ENCODE peak calls at places on chromosome 2, in five cellular contexts. One of them, this sample, is unnamed.
A peak's percentile ranks its signal among the peaks of the same experiment; 100 is the strongest.

GRCh38 chr2:64860936-64861335 is 128.3 kb upstream of the SLC1A4 start:
- DNase-seq in HepG2: no peak
- DNase-seq in HEK293T: no peak
- DNase-seq in NT2/D1: no peak
- DNase-seq in H1: no peak
- DNase-seq in this sample: no peak

GRCh38 chr2:240872317-240873097 is 3.9 kb downstream of the AGXT start:
- DNase-seq in HEK293T: no peak
- DNase-seq in HepG2: no peak
- DNase-seq in NT2/D1: no peak
- DNase-seq in H1: no peak
- DNase-seq in this sample: no peak

GRCh38 chr2:189954989-189955388 is 107.5 kb downstream of the MSTN start:
- DNase-seq in H1: no peak
- DNase-seq in HepG2: no peak
- DNase-seq in HEK293T: no peak
- DNase-seq in NT2/D1: no peak
- DNase-seq in this sample: no peak

GRCh38 chr2:43127208-43127940 is 99.0 kb downstream of the ZFP36L2 start:
- DNase-seq in H1: peak; percentile 60
- DNase-seq in HEK293T: peak; percentile 68
- DNase-seq in NT2/D1: no peak
- DNase-seq in HepG2: peak; percentile 68
- DNase-seq in this sample: no peak

GRCh38 chr2:216775043-216775453 is 79.7 kb upstream of the IGFBP5 start:
- DNase-seq in H1: no peak
- DNase-seq in HEK293T: no peak
- DNase-seq in HepG2: peak; percentile 76
- DNase-seq in NT2/D1: no peak
- DNase-seq in this sample: no peak

GRCh38 chr2:227871375-227871788 is at the start of gene DAW1:
- DNase-seq in HEK293T: peak; percentile 66
- DNase-seq in HepG2: peak; percentile 21
- DNase-seq in NT2/D1: peak; percentile 42
- DNase-seq in H1: no peak
- DNase-seq in this sample: no peak

GRCh38 chr2:169397697-169398096 is 35.4 kb upstream of the LRP2 start:
- DNase-seq in NT2/D1: no peak
- DNase-seq in HEK293T: peak; percentile 50
- DNase-seq in HepG2: no peak
- DNase-seq in H1: no peak
- DNase-seq in this sample: no peak

GRCh38 chr2:173354601-173355131 is at the start of gene CDCA7:
- DNase-seq in NT2/D1: peak; percentile 70
- DNase-seq in HEK293T: peak; percentile 90
- DNase-seq in HepG2: peak; percentile 64
- DNase-seq in H1: peak; percentile 23
- DNase-seq in this sample: no peak

GRCh38 chr2:181140414-181140813 is 160.0 kb downstream of the UBE2E3 start:
- DNase-seq in HEK293T: no peak
- DNase-seq in HepG2: no peak
- DNase-seq in H1: no peak
- DNase-seq in NT2/D1: no peak
- DNase-seq in this sample: no peak

GRCh38 chr2:104033399-104033798 is 820.5 kb upstream of the POU3F3 start:
- DNase-seq in NT2/D1: peak; percentile 33
- DNase-seq in H1: no peak
- DNase-seq in HEK293T: no peak
- DNase-seq in HepG2: no peak
- DNase-seq in this sample: no peak

GRCh38 chr2:8679827-8680731 is 1.8 kb upstream of the ID2 start:
- DNase-seq in HepG2: peak; percentile 98
- DNase-seq in NT2/D1: no peak
- DNase-seq in H1: no peak
- DNase-seq in HEK293T: no peak
- DNase-seq in this sample: no peak

GRCh38 chr2:216202602-216203250 is 93.6 kb downstream of the XRCC5 start:
- DNase-seq in HEK293T: no peak
- DNase-seq in NT2/D1: no peak
- DNase-seq in H1: no peak
- DNase-seq in HepG2: peak; percentile 30
- DNase-seq in this sample: no peak

GRCh38 chr2:46308629-46309028 is 11.4 kb downstream of the EPAS1 start:
- DNase-seq in HEK293T: no peak
- DNase-seq in H1: no peak
- DNase-seq in HepG2: peak; percentile 72
- DNase-seq in NT2/D1: no peak
- DNase-seq in this sample: no peak

GRCh38 chr2:8152392-8153257 is 529.2 kb upstream of the ID2 start:
- DNase-seq in H1: no peak
- DNase-seq in HEK293T: no peak
- DNase-seq in NT2/D1: no peak
- DNase-seq in HepG2: no peak
- DNase-seq in this sample: peak; percentile 45

GRCh38 chr2:18831916-18832510 is 242.6 kb upstream of the NT5C1B start:
- DNase-seq in HepG2: no peak
- DNase-seq in H1: no peak
- DNase-seq in NT2/D1: no peak
- DNase-seq in HEK293T: no peak
- DNase-seq in this sample: no peak

GRCh38 chr2:152115952-152116351 is 17.1 kb upstream of the CACNB4 start:
- DNase-seq in NT2/D1: no peak
- DNase-seq in HEK293T: no peak
- DNase-seq in H1: no peak
- DNase-seq in HepG2: no peak
- DNase-seq in this sample: no peak
- TF ChIP-seq SUZ12 in NT2/D1: no peak
- TF ChIP-seq SUZ12 in HEK293T: no peak
- TF ChIP-seq SUZ12 in H1: no peak
- TF ChIP-seq SUZ12 in HepG2: no peak
- TF ChIP-seq SUZ12 in this sample: no peak

GRCh38 chr2:37037771-37038170 is 46.4 kb downstream of the HEATR5B start:
- DNase-seq in H1: no peak
- DNase-seq in NT2/D1: no peak
- DNase-seq in HepG2: no peak
- DNase-seq in HEK293T: no peak
- DNase-seq in this sample: no peak
- TF ChIP-seq SUZ12 in H1: no peak
- TF ChIP-seq SUZ12 in NT2/D1: no peak
- TF ChIP-seq SUZ12 in HepG2: no peak
- TF ChIP-seq SUZ12 in HEK293T: no peak
- TF ChIP-seq SUZ12 in this sample: no peak

GRCh38 chr2:165277860-165278656 is 38.8 kb downstream of the SCN2A start:
- DNase-seq in HepG2: no peak
- DNase-seq in NT2/D1: no peak
- DNase-seq in H1: no peak
- DNase-seq in HEK293T: no peak
- DNase-seq in this sample: no peak
- TF ChIP-seq SUZ12 in HepG2: no peak
- TF ChIP-seq SUZ12 in NT2/D1: no peak
- TF ChIP-seq SUZ12 in H1: no peak
- TF ChIP-seq SUZ12 in HEK293T: no peak
- TF ChIP-seq SUZ12 in this sample: no peak

GRCh38 chr2:158969162-158969716 is 799 bp downstream of the TANC1 start:
- DNase-seq in HEK293T: no peak
- DNase-seq in HepG2: no peak
- DNase-seq in H1: no peak
- DNase-seq in NT2/D1: no peak
- DNase-seq in this sample: no peak
- TF ChIP-seq SUZ12 in HEK293T: no peak
- TF ChIP-seq SUZ12 in HepG2: no peak
- TF ChIP-seq SUZ12 in H1: no peak
- TF ChIP-seq SUZ12 in NT2/D1: no peak
- TF ChIP-seq SUZ12 in this sample: no peak

DNA sequence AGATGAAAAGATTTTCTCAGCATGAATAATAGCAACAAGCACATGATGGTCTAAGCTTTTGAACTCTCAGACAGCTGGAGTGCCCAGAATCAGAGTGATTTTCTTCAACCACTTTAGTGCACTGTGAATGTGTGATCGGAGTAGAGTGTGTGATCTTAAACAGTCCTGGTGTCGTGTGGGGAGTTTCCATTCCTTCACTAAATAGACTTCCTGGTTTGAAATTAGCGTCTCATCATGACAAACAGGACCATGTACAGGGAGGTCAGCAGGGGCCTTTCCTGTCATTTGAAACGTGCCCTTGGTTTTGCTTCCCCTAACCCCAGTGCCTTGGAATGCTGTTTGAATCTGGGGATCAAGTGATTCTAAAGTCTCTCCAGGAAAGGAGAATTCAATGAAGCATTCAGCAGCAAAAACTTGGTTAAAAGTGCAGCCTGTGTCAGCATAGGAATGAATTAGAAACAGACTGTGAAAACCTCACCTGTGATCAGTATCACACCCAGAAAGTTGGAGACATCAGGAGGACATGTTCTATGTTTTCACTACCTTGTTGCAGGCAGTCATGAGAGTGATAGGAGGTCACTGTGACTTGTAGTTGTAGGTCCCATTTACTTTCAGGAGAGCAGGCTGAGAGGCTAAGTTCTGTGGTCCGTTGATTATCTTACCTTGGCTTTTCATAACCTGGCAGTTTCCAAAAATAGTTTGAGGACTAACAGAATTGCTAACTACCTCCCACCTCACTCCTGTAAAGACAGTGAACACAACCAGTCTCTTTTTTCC is 400.3 kb downstream of the MTX2 start:
- DNase-seq in H1: no peak
- DNase-seq in NT2/D1: no peak
- DNase-seq in HepG2: no peak
- DNase-seq in HEK293T: no peak
- DNase-seq in this sample: peak; percentile 37
- TF ChIP-seq SUZ12 in H1: no peak
- TF ChIP-seq SUZ12 in NT2/D1: no peak
- TF ChIP-seq SUZ12 in HepG2: no peak
- TF ChIP-seq SUZ12 in HEK293T: no peak
- TF ChIP-seq SUZ12 in this sample: no peak

GRCh38 chr2:15557947-15558346 is 3.2 kb downstream of the NBAS start:
- DNase-seq in NT2/D1: no peak
- DNase-seq in HEK293T: no peak
- DNase-seq in H1: no peak
- DNase-seq in HepG2: no peak
- DNase-seq in this sample: no peak
- TF ChIP-seq SUZ12 in NT2/D1: no peak
- TF ChIP-seq SUZ12 in HEK293T: no peak
- TF ChIP-seq SUZ12 in H1: no peak
- TF ChIP-seq SUZ12 in HepG2: no peak
- TF ChIP-seq SUZ12 in this sample: no peak

GRCh38 chr2:68217729-68218128 is 34.6 kb downstream of the PPP3R1 start:
- DNase-seq in HepG2: no peak
- DNase-seq in HEK293T: no peak
- DNase-seq in NT2/D1: no peak
- DNase-seq in H1: no peak
- DNase-seq in this sample: no peak
- TF ChIP-seq SUZ12 in HepG2: no peak
- TF ChIP-seq SUZ12 in HEK293T: no peak
- TF ChIP-seq SUZ12 in NT2/D1: no peak
- TF ChIP-seq SUZ12 in H1: no peak
- TF ChIP-seq SUZ12 in this sample: no peak

DNA sequence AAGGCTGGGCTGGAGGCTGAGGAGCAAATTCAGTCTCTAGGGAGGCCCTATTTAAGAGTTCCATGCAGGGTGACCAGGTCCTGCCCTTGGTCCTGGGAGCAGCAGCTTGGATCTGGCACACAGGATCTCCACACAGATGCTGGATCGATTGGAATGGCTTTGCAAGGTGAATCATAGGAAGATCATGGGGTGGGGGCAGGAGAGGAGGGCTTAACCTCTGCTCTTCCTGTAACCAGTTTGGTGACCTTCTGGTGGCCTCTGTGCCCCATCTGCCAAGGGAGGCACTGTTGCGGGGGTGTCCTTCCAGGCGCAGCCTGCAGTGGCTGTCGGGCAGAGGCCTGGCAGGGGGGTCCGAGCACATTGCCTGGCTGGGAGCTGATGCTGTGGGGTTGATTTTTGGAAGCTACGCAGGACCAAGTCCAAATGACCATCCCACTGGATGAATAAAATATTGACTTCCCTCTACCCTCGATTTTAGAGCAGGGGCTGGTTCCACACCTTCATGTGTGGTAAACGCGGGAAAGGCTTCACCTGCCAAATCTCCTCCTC is 79.7 kb downstream of the EDAR start:
- DNase-seq in NT2/D1: no peak
- DNase-seq in HEK293T: no peak
- DNase-seq in H1: no peak
- DNase-seq in HepG2: no peak
- DNase-seq in this sample: no peak
- TF ChIP-seq SUZ12 in NT2/D1: no peak
- TF ChIP-seq SUZ12 in HEK293T: no peak
- TF ChIP-seq SUZ12 in H1: no peak
- TF ChIP-seq SUZ12 in HepG2: no peak
- TF ChIP-seq SUZ12 in this sample: no peak

This sample was measured in GM12878.